ENCODE peak calls at places on chromosomes 11 and 22, in six cellular contexts. U is HepG2, H is HCT116, W is GM12878, S is K562, C is GM23338. K is an unnamed sample. For H3K36me3, the result is how much of the 10 kb centered on the place peaks cover.

GRCh38 chr11:121024989-121025388 is 1.1 kb downstream of the TBCEL start:
- DNase-seq in S (no peak), C (peak), W (no peak), U (peak), H (no peak), K (no peak)

GRCh38 chr11:65503606-65503922 is 4.7 kb downstream of the MALAT1 start:
- DNase-seq in H (no peak), S (no peak), C (no peak), W (no peak), U (no peak), K (peak)

GRCh38 chr11:77084581-77085191 is 17.9 kb downstream of the CAPN5 start:
- DNase-seq in H (no peak), C (no peak), S (no peak), W (no peak), U (no peak), K (no peak)

GRCh38 chr11:130179396-130180306 is 20.1 kb downstream of the ST14 start:
- DNase-seq in W (no peak), U (no peak), H (no peak), S (no peak), C (no peak), K (no peak)

GRCh38 chr22:20654343-20655208 is 119.3 kb upstream of the SERPIND1 start:
- DNase-seq in C (no peak), H (no peak), W (no peak), S (peak), U (no peak), K (no peak)

GRCh38 chr22:37231406-37232139 is 12.5 kb downstream of the RAC2 start:
- DNase-seq in S (no peak), U (no peak), H (no peak), W (no peak), C (no peak), K (no peak)

GRCh38 chr11:128621491-128622136 is 34.3 kb upstream of the ETS1 start:
- DNase-seq in W (no peak), S (no peak), H (no peak), C (no peak), U (no peak), K (no peak)

GRCh38 chr22:19498154-19498865 is 18.6 kb downstream of the CDC45 start:
- DNase-seq in U (no peak), H (no peak), W (no peak), S (peak), C (no peak), K (no peak)

GRCh38 chr22:44786136-44786535 is 33.8 kb downstream of the ARHGAP8 start:
- DNase-seq in S (no peak), H (no peak), C (no peak), U (no peak), W (no peak), K (no peak)

GRCh38 chr11:72589802-72590761 is 84.1 kb downstream of the PDE2A start:
- DNase-seq in W (no peak), H (no peak), U (peak), S (peak), C (peak), K (no peak)

GRCh38 chr11:123650901-123651300 is 3.5 kb downstream of the SCN3B start:
- DNase-seq in C (no peak), H (no peak), U (no peak), W (no peak), S (no peak), K (no peak)

GRCh38 chr22:50183141-50183971 is 2.4 kb upstream of the TRABD start:
- DNase-seq in W (no peak), S (no peak), U (no peak), C (no peak), H (no peak), K (no peak)

GRCh38 chr11:101436511-101437142 is 147.2 kb downstream of the TRPC6 start:
- DNase-seq in U (peak), H (peak), S (peak), C (peak), W (no peak), K (peak)

GRCh38 chr11:27313157-27313821 is 49.7 kb downstream of the CCDC34 start:
- DNase-seq in S (no peak), U (no peak), W (no peak), C (no peak), H (no peak), K (no peak)

GRCh38 chr22:50621948-50622722 is 5.8 kb downstream of the ARSA start:
- DNase-seq in S (peak), W (peak), C (no peak), H (no peak), U (no peak), K (no peak)

GRCh38 chr11:63598556-63598955 is 15.7 kb downstream of the PLAAT3 start:
- DNase-seq in C (no peak), W (no peak), H (no peak), U (no peak), S (no peak), K (no peak)

GRCh38 chr22:30017375-30017774 is 62.9 kb upstream of the HORMAD2 start:
- DNase-seq in W (no peak), S (no peak), U (no peak), C (no peak), H (no peak), K (no peak)

GRCh38 chr11:119764108-119764874 is 35.3 kb upstream of the NECTIN1 start:
- DNase-seq in C (peak), H (no peak), S (no peak), U (no peak), W (no peak), K (no peak)

GRCh38 chr11:1653541-1654387 is 24.2 kb downstream of the KRTAP5-5 start:
- DNase-seq in W (no peak), H (no peak), U (no peak), C (no peak), S (no peak), K (no peak)

GRCh38 chr11:123438191-123438627 is 8.1 kb downstream of the GRAMD1B start:
- DNase-seq in U (no peak), S (no peak), W (no peak), C (peak), H (no peak), K (no peak)

GRCh38 chr22:29216873-29217666 is 11.4 kb downstream of the EMID1 start:
- DNase-seq in W (no peak), C (no peak), U (peak), H (no peak), S (peak), K (no peak)

GRCh38 chr11:9619971-9620370 is 43.9 kb upstream of the SWAP70 start:
- DNase-seq in C (no peak), H (no peak), U (no peak), W (no peak), S (no peak), K (no peak)

GRCh38 chr11:121487191-121487590 is 34.4 kb upstream of the SORL1-AS1 start:
- DNase-seq in U (no peak), S (no peak), W (no peak), H (no peak), C (no peak), K (no peak)

GRCh38 chr11:23540101-23540561 is 679.9 kb upstream of the CCDC179 start:
- DNase-seq in C (peak), S (peak), H (no peak), U (peak), W (peak), K (peak)

GRCh38 chr11:61586792-61587430 is 6.0 kb upstream of the SYT7 start:
- DNase-seq in U (peak), H (no peak), S (no peak), W (no peak), C (peak), K (no peak)

GRCh38 chr11:93216511-93217121 is 18.8 kb upstream of the SLC36A4 start:
- DNase-seq in W (no peak), S (no peak), H (no peak), U (no peak), C (no peak), K (no peak)

GRCh38 chr22:35986085-35986484 is 42.5 kb downstream of the RBFOX2 start:
- DNase-seq in C (no peak), W (no peak), U (no peak), S (no peak), H (no peak), K (no peak)

GRCh38 chr11:68653486-68654430 is 30.6 kb upstream of the GAL start:
- DNase-seq in S (no peak), U (no peak), H (no peak), W (no peak), C (no peak), K (no peak)

GRCh38 chr11:125342281-125342980 is 153.6 kb downstream of the FEZ1 start:
- DNase-seq in U (no peak), H (no peak), S (no peak), C (no peak), W (no peak), K (no peak)

GRCh38 chr22:42939941-42940653 is 74.9 kb downstream of the PACSIN2 start:
- DNase-seq in S (no peak), W (no peak), H (peak), U (peak), C (no peak), K (peak)

GRCh38 chr22:42944409-42944808 is 70.5 kb downstream of the PACSIN2 start:
- DNase-seq in C (no peak), S (no peak), W (no peak), U (no peak), H (no peak), K (no peak)

GRCh38 chr22:42945027-42945426 is 69.9 kb downstream of the PACSIN2 start:
- DNase-seq in U (no peak), S (no peak), H (no peak), C (no peak), W (no peak), K (no peak)

GRCh38 chr22:42943981-42944380 is 71.0 kb downstream of the PACSIN2 start:
- DNase-seq in H (no peak), S (no peak), W (no peak), U (no peak), C (no peak), K (no peak)

DNA sequence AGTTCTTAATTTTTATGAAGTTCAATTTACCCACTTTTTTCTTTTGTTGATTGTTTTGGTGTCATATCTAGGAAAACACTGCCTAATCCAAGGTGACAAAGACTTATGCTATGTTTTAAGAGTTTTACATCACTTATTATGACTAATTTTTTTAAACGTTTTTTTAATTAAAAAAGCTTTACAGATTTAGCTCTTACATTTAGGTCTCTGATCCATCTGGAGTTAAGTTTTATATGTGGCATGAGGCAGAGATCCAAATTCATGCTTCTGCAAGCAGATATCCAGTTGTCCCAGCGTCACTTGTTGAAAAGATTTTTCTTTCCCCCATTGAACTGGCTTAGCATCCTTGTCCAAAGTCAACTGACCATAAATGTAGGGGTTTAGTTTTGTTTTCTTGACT is 72.6 kb downstream of the PACSIN2 start:
- DNase-seq in C (no peak), W (no peak), U (no peak), S (no peak), H (no peak), K (no peak)
- TF ChIP-seq REST in C (no peak), W (no peak), U (no peak), S (no peak), H (no peak), K (no peak)

GRCh38 chr11:3003396-3004231 is 11.5 kb upstream of the NAP1L4 start:
- DNase-seq in C (no peak), S (no peak), H (no peak), W (no peak), U (no peak), K (no peak)
- H3K36me3 ChIP-seq in C (under half), S (half or more), H (under half), W (under half), U (under half), K (under half)

GRCh38 chr11:46333129-46333947 is 13.9 kb upstream of the DGKZ start:
- DNase-seq in C (peak), H (no peak), U (no peak), W (no peak), S (no peak), K (no peak)
- TF ChIP-seq REST in C (no peak), H (no peak), U (no peak), W (no peak), S (no peak), K (no peak)

DNA sequence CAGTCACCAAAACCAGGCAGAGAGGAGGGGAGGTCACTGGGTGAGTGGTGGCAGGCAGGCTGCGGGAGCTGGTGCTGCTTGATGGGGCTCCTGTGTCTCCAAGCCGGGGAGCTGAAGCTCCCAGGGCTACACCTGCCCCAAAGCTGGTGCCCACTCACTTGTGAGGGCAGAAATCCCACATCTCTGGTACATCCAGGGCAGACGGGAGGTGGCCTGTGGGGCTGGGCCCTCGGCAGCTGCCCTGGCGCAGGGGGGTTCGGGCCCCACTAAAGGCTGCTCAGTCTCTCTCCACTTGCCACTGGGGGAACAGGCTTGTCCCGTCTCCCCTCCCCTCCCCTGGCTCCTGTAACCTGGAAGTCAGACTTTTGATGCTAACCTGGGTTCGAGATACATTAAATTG is 55.6 kb upstream of the PPARA start:
- DNase-seq in H (no peak), U (no peak), S (no peak), W (no peak), C (no peak), K (no peak)
- H3K36me3 ChIP-seq in H (under half), U (under half), S (under half), W (under half), C (under half), K (under half)

DNA sequence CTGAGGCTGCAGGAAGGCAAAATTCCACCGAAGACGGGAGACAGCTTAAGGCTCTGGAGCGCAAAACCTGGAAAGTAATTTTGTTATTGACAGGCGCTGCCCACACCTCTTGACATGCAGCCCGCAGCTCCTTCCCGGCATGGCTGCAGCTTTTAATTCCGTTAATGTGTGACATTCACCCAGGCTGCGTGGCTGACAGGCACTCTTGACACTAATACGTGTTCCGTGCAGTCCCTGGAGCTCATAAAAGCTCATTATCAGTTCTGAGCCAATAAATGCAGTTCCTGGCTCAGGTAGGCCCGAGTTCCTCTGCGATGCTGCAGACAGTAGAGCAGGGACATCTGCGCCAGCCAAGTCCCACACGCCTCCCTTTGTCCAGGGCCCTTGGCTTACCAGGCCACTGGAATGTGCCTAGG is 34.8 kb downstream of the TSPAN18 start:
- DNase-seq in C (no peak), W (no peak), H (no peak), S (no peak), U (no peak), K (no peak)
- TF ChIP-seq REST in C (no peak), W (no peak), H (no peak), S (no peak), U (no peak), K (no peak)

DNA sequence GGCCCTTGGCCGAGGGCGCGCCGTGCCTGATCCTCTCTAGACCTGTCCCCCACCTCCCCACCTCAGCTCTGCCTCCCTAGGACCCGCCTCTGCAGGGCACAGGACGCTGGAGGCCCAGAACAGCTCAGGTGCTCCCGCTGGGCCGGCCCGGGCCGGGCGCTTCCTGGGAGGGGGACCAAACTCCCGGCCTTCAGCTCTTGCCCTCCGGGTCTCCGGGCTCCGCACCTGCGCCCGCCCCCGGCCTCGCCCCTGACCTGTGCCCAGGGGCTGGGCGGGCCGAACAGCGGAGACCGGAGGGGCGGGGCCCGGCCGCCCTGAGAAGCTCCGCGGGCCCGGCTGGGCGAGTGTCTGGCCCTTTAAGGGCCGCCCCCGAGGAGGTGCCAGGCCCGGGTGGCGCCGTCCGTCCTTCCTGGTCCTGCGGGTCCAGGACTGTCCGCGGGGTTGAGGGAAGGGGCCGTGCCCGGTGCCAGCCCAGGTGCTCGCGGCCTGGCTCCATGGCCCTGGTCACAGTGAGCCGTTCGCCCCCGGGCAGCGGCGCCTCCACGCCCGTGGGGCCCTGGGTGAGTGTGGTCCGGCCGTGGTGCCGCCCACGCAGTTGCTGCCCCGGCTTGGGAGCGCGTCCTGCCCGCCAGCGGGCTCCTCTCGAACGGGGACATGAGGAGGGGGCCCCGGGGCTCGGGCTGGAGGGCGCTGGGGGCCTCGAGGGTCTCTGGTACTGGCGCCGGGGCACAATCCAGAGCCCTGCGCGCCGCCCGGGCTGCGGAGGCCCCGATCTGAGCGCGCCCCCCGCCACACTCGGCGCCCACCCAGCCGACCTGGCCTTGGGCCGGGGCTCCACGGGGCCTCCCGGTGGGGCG is at the start of gene SSH3:
- DNase-seq in W (no peak), H (peak), S (peak), U (peak), C (peak), K (no peak)
- H3K36me3 ChIP-seq in W (under half), H (under half), S (under half), U (under half), C (under half), K (under half)